ENCODE peak calls at places on chromosomes 13 and 19, in ten cellular contexts. I, Z, N, W, B, J, K, C, X and E are unnamed samples.

GRCh38 chr13:114110091-114110829 is 22.2 kb downstream of the RASA3 start:
- DNase-seq in X (no peak), C (peak; percentile 82), J (peak; percentile 68), W (no peak), K (peak; percentile 42), Z (no peak), N (peak; percentile 73), I (peak; percentile 81), B (peak; percentile 81), E (peak; percentile 94)

GRCh38 chr19:10006335-10006708 is 4.0 kb downstream of the COL5A3 start:
- DNase-seq in Z (peak; percentile 47), W (peak; percentile 72), B (no peak), X (no peak), I (no peak), K (peak; percentile 86), N (no peak), J (no peak), C (no peak), E (no peak)

GRCh38 chr19:45798995-45799517 is 6.4 kb upstream of the DMWD start:
- DNase-seq in N (peak; percentile 72), C (peak; percentile 89), X (no peak), Z (peak; percentile 80), W (peak; percentile 83), I (peak; percentile 79), B (no peak), K (peak; percentile 91), J (peak; percentile 72), E (peak; percentile 44)

GRCh38 chr13:37526710-37527446 is 71.7 kb downstream of the POSTN start:
- DNase-seq in K (peak; percentile 93), C (no peak), J (no peak), I (no peak), N (no peak), X (no peak), Z (peak; percentile 81), B (no peak), W (no peak), E (no peak)

GRCh38 chr19:19217110-19217509 is 5.4 kb downstream of the NCAN start:
- DNase-seq in Z (peak; percentile 20), X (no peak), B (no peak), J (no peak), K (peak; percentile 26), C (no peak), N (peak; percentile 49), I (no peak), W (peak; percentile 16), E (peak; percentile 38)

GRCh38 chr19:41930926-41931592 is 2.8 kb upstream of the ERFL start:
- DNase-seq in X (no peak), B (no peak), W (no peak), K (peak; percentile 53), Z (no peak), N (peak; percentile 84), J (peak; percentile 51), I (no peak), C (peak; percentile 87), E (no peak)

GRCh38 chr19:19966862-19967261 is 66.1 kb downstream of the ZNF93 start:
- DNase-seq in W (no peak), J (no peak), B (no peak), K (no peak), N (no peak), Z (no peak), I (no peak), C (no peak), X (no peak), E (no peak)

GRCh38 chr13:38951525-38952313 is 38.9 kb downstream of the STOML3 start:
- DNase-seq in B (no peak), Z (no peak), C (no peak), J (peak; percentile 30), W (no peak), K (no peak), I (peak; percentile 78), X (peak; percentile 73), N (no peak), E (no peak)

GRCh38 chr13:53137777-53138176 is 109.2 kb downstream of the OLFM4 start:
- DNase-seq in K (peak; percentile 80), J (no peak), I (no peak), C (no peak), X (peak; percentile 27), B (no peak), N (no peak), W (peak; percentile 86), Z (peak; percentile 31), E (no peak)

GRCh38 chr19:41327499-41328156 is 17.7 kb downstream of the CCDC97 start:
- DNase-seq in B (peak; percentile 95), I (peak; percentile 88), C (peak; percentile 76), W (peak; percentile 49), J (no peak), K (peak; percentile 53), Z (peak; percentile 69), N (peak; percentile 66), X (peak; percentile 81), E (peak; percentile 95)

GRCh38 chr13:78012046-78012445 is 93.4 kb upstream of the EDNRB start:
- DNase-seq in N (no peak), Z (no peak), C (peak; percentile 47), J (no peak), W (no peak), K (no peak), B (no peak), I (no peak), X (no peak), E (peak; percentile 4)

GRCh38 chr13:63393112-63393511 is 1977.5 kb upstream of the PCDH20 start:
- DNase-seq in Z (no peak), X (no peak), N (no peak), W (peak; percentile 3), K (no peak), B (no peak), J (no peak), C (no peak), I (no peak), E (no peak)

GRCh38 chr13:95862401-95862800 is 185.5 kb downstream of the DNAJC3 start:
- DNase-seq in X (no peak), W (peak; percentile 12), B (no peak), Z (no peak), K (no peak), J (no peak), I (peak; percentile 13), C (no peak), N (no peak), E (no peak)

GRCh38 chr13:98977568-98978270 is at the start of gene DOCK9:
- DNase-seq in C (peak; percentile 81), X (peak; percentile 69), Z (peak; percentile 83), B (peak; percentile 82), J (peak; percentile 67), W (peak; percentile 65), K (peak; percentile 71), N (peak; percentile 63), I (peak; percentile 89), E (no peak)

GRCh38 chr13:52461265-52461664 is 6.0 kb downstream of the CKAP2 start:
- DNase-seq in J (no peak), C (no peak), K (no peak), B (no peak), I (no peak), N (no peak), Z (no peak), X (no peak), W (no peak), E (no peak)

GRCh38 chr19:5719961-5720790 is at the start of the genes CATSPERD and LONP1:
- DNase-seq in N (peak; percentile 98), W (peak; percentile 99), C (peak; percentile 99), I (peak; percentile 99), X (peak; percentile 98), B (peak; percentile 100), K (peak; percentile 100), Z (peak; percentile 98), J (peak; percentile 100), E (peak; percentile 100)
- H3K27ac ChIP-seq in N (peak within 1 kb of the TSS; percentile 75), W (peak within 1 kb of the TSS; percentile 81), C (peak within 1 kb of the TSS; percentile 94), I (peak within 1 kb of the TSS; percentile 85), X (peak within 1 kb of the TSS; percentile 91), B (peak within 1 kb of the TSS; percentile 94), K (peak within 1 kb of the TSS; percentile 100), Z (peak within 1 kb of the TSS; percentile 92), J (peak within 1 kb of the TSS; percentile 76), E (peak within 1 kb of the TSS; percentile 86)

GRCh38 chr19:15381864-15382263 is 2.3 kb upstream of the AKAP8 start:
- DNase-seq in N (no peak), Z (no peak), K (no peak), W (no peak), J (no peak), I (no peak), C (no peak), X (no peak), B (no peak), E (no peak)

GRCh38 chr19:15379996-15380647 is 535 bp upstream of the AKAP8 start:
- DNase-seq in J (no peak), I (peak; percentile 64), Z (peak; percentile 46), W (peak; percentile 11), K (peak; percentile 63), B (peak; percentile 91), C (peak; percentile 94), N (peak; percentile 89), X (peak; percentile 69), E (peak; percentile 74)

GRCh38 chr19:15378529-15379082 is 981 bp downstream of the AKAP8 start:
- DNase-seq in J (peak; percentile 65), I (peak; percentile 43), B (peak; percentile 82), C (peak; percentile 77), N (no peak), K (peak; percentile 82), X (peak; percentile 57), W (peak; percentile 41), Z (peak; percentile 40), E (peak; percentile 75)

GRCh38 chr19:15379083-15379995 is at the start of gene AKAP8:
- DNase-seq in K (peak; percentile 100), J (peak; percentile 99), B (peak; percentile 100), W (peak; percentile 98), X (peak; percentile 97), N (peak; percentile 99), C (peak; percentile 99), Z (peak; percentile 97), I (peak; percentile 99), E (peak; percentile 99)

GRCh38 chr19:15381429-15381828 is 1.8 kb upstream of the AKAP8 start:
- DNase-seq in N (no peak), J (no peak), B (no peak), Z (no peak), K (no peak), X (no peak), C (no peak), W (no peak), I (no peak), E (no peak)
- H3K9ac ChIP-seq in N (no peak overlapping the region), J (no peak overlapping the region), B (no peak overlapping the region), Z (no peak overlapping the region), K (peak overlapping the region; percentile 87), X (no peak overlapping the region), C (no peak overlapping the region), W (no peak overlapping the region), I (no peak overlapping the region), E (no peak overlapping the region)

GRCh38 chr19:3444695-3445234 is 35.6 kb downstream of the SMIM24 start:
- DNase-seq in W (no peak), X (no peak), Z (no peak), C (no peak), K (no peak), I (no peak), B (no peak), J (no peak), N (no peak), E (no peak)
- H3K27ac ChIP-seq in W (no peak overlapping the region), X (no peak overlapping the region), Z (no peak overlapping the region), C (peak overlapping the region; percentile 96), K (no peak overlapping the region), I (no peak overlapping the region), B (no peak overlapping the region), J (peak overlapping the region; percentile 67), N (no peak overlapping the region), E (no peak overlapping the region)

DNA sequence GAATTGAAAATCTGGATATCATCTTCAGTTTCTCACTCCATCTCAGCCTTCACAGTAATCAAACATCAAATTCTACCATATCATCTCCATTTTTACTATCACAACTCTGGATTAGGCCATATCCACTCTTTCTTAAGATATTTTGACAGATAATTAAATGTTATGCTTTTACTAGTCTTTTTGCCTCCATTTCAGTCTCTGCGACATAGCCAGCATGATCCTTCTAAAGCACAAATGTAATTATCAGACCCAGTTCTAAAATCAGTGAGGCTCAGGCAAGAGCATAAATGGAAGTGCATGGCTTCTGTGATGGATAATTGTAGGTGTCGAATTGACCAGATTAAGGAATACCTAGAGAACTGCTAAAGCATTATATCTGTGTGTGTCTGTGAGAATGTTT is 307.7 kb downstream of the PCDH20 start:
- DNase-seq in N (no peak), K (no peak), W (no peak), B (no peak), J (no peak), Z (no peak), C (no peak), X (no peak), I (no peak), E (no peak)
- H3K9ac ChIP-seq in N (no peak overlapping the region), K (no peak overlapping the region), W (no peak overlapping the region), B (no peak overlapping the region), J (no peak overlapping the region), Z (no peak overlapping the region), C (no peak overlapping the region), X (no peak overlapping the region), I (no peak overlapping the region), E (no peak overlapping the region)